ENCODE peak calls at places on chromosomes 5 and 9, in five cellular contexts. G is HepG2, I is endothelial cell of umbilical vein, M is A549, F is breast epithelium. V is an unnamed sample.

GRCh38 chr9:22052376-22052945 is 43.4 kb upstream of the CDKN2B start:
- DNase-seq in F (no peak), G (peak), M (no peak), I (peak), V (no peak)

GRCh38 chr9:109556061-109556460 is 58.0 kb upstream of the PTPN3 start:
- DNase-seq in G (no peak), F (no peak), M (no peak), I (no peak), V (no peak)

GRCh38 chr5:1387876-1388275 is 43.0 kb upstream of the CLPTM1L start:
- DNase-seq in I (no peak), F (no peak), M (no peak), G (no peak), V (no peak)

GRCh38 chr9:131854906-131855504 is 115.1 kb upstream of the RAPGEF1 start:
- DNase-seq in M (no peak), I (no peak), F (no peak), G (no peak), V (no peak)

GRCh38 chr9:6415266-6415665 is 2.3 kb downstream of the UHRF2 start:
- DNase-seq in I (no peak), F (no peak), M (no peak), G (no peak), V (peak)

GRCh38 chr5:131139321-131139720 is 25.7 kb downstream of the HINT1 start:
- DNase-seq in G (no peak), F (no peak), I (no peak), M (no peak), V (no peak)

GRCh38 chr5:160075073-160075472 is 44.2 kb downstream of the PWWP2A start:
- DNase-seq in I (no peak), F (no peak), G (no peak), M (no peak), V (no peak)

GRCh38 chr9:18786196-18786595 is 246.8 kb downstream of the SAXO1 start:
- DNase-seq in F (no peak), M (no peak), G (no peak), I (no peak), V (no peak)

GRCh38 chr9:126514037-126514821 is 99.5 kb upstream of the LMX1B start:
- DNase-seq in G (no peak), I (peak), F (no peak), M (peak), V (peak)

GRCh38 chr9:136623849-136624183 is 38.9 kb upstream of the EGFL7 start:
- DNase-seq in M (no peak), G (no peak), I (no peak), F (no peak), V (no peak)

GRCh38 chr5:149559712-149560111 is 8.5 kb upstream of the CSNK1A1 start:
- DNase-seq in I (no peak), M (no peak), F (no peak), G (no peak), V (no peak)

GRCh38 chr5:107472620-107473064 is 198.1 kb downstream of the EFNA5 start:
- DNase-seq in M (no peak), I (no peak), G (no peak), F (no peak), V (no peak)

GRCh38 chr5:74639538-74640449 is 734 bp downstream of the ENC1 start:
- DNase-seq in M (no peak), G (no peak), I (peak), F (peak), V (peak)

GRCh38 chr9:98429613-98430012 is 174.2 kb upstream of the TBC1D2 start:
- DNase-seq in I (no peak), F (no peak), M (no peak), G (no peak), V (no peak)

GRCh38 chr5:112570708-112571448 is 151.8 kb upstream of the EPB41L4A start:
- DNase-seq in I (no peak), G (no peak), M (no peak), F (no peak), V (peak)

GRCh38 chr9:72322259-72322658 is 42.7 kb downstream of the ZFAND5 start:
- DNase-seq in M (no peak), I (no peak), F (no peak), G (no peak), V (no peak)

GRCh38 chr9:126114409-126114760 is 212.2 kb upstream of the MVB12B start:
- DNase-seq in M (no peak), G (no peak), F (no peak), I (no peak), V (no peak)

GRCh38 chr9:106085479-106085878 is 391.1 kb downstream of the TMEM38B start:
- DNase-seq in F (no peak), G (no peak), I (no peak), M (no peak), V (no peak)

GRCh38 chr5:112109331-112109993 is 309.6 kb downstream of the EPB41L4A start:
- DNase-seq in M (no peak), G (no peak), I (no peak), F (no peak), V (no peak)

GRCh38 chr5:88889165-88890069 is 6.4 kb upstream of the MEF2C start:
- DNase-seq in F (no peak), G (no peak), I (peak), M (no peak), V (peak)

GRCh38 chr5:80688648-80689420 is 34.1 kb upstream of the DHFR start:
- DNase-seq in F (no peak), M (no peak), G (no peak), I (no peak), V (no peak)

GRCh38 chr9:7067169-7067568 is 309.4 kb downstream of the KDM4C start:
- DNase-seq in I (no peak), F (no peak), G (no peak), M (no peak), V (peak)

GRCh38 chr5:173645437-173645807 is 29.0 kb upstream of the BOD1 start:
- DNase-seq in F (no peak), I (no peak), M (no peak), G (peak), V (no peak)

GRCh38 chr5:60586307-60586901 is 113.6 kb downstream of the DEPDC1B start:
- DNase-seq in I (peak), F (no peak), G (peak), M (no peak), V (no peak)

GRCh38 chr5:2747372-2748179 is 3.9 kb downstream of the IRX2 start:
- DNase-seq in I (no peak), M (no peak), F (no peak), G (no peak), V (no peak)

GRCh38 chr5:28117273-28118065 is 1079.1 kb upstream of the CDH9 start:
- DNase-seq in G (no peak), F (no peak), I (no peak), M (no peak), V (no peak)

GRCh38 chr5:16931334-16932110 is 4.6 kb downstream of the MYO10 start:
- DNase-seq in I (peak), G (no peak), F (no peak), M (no peak), V (no peak)

GRCh38 chr5:22926574-22926973 is 73.4 kb upstream of the CDH12 start:
- DNase-seq in F (no peak), M (no peak), I (no peak), G (no peak), V (no peak)

GRCh38 chr9:4118666-4119065 is 181.2 kb downstream of the GLIS3 start:
- DNase-seq in G (no peak), I (no peak), M (no peak), F (no peak), V (no peak)

GRCh38 chr5:175508896-175509295 is 30.5 kb downstream of the SFXN1 start:
- DNase-seq in M (no peak), I (no peak), G (peak), F (no peak), V (no peak)

GRCh38 chr5:13339022-13339421 is 605.5 kb downstream of the DNAH5 start:
- DNase-seq in G (no peak), I (no peak), F (no peak), M (no peak), V (no peak)

GRCh38 chr5:32254987-32255900 is 57.5 kb downstream of the MTMR12 start:
- DNase-seq in I (no peak), G (no peak), M (no peak), F (peak), V (no peak)

GRCh38 chr5:10565785-10566506 is 2.1 kb downstream of the ANKRD33B start:
- DNase-seq in G (no peak), I (no peak), M (no peak), F (no peak), V (peak)

GRCh38 chr5:178449163-178450060 is 140.8 kb downstream of the COL23A1 start:
- DNase-seq in M (no peak), G (no peak), F (no peak), I (peak), V (peak)

GRCh38 chr5:163756170-163756569 is 250.8 kb downstream of the MAT2B start:
- DNase-seq in F (no peak), M (no peak), G (no peak), I (no peak), V (no peak)

GRCh38 chr9:70587143-70587710 is 172.8 kb upstream of the KLF9 start:
- DNase-seq in F (no peak), I (peak), G (no peak), M (no peak), V (no peak)

GRCh38 chr5:119355636-119356383 is at the start of gene TNFAIP8:
- DNase-seq in F (peak), I (peak), G (peak), M (no peak), V (peak)

GRCh38 chr9:89351584-89351983 is 33.3 kb downstream of the SECISBP2 start:
- DNase-seq in G (no peak), F (no peak), I (no peak), M (no peak), V (no peak)

GRCh38 chr9:127765418-127765817 is 13.0 kb downstream of the SH2D3C start:
- DNase-seq in G (no peak), I (no peak), M (no peak), F (no peak), V (no peak)

GRCh38 chr5:111163000-111163399 is 61.2 kb upstream of the CAMK4 start:
- DNase-seq in I (no peak), G (no peak), F (no peak), M (no peak), V (no peak)

DNA sequence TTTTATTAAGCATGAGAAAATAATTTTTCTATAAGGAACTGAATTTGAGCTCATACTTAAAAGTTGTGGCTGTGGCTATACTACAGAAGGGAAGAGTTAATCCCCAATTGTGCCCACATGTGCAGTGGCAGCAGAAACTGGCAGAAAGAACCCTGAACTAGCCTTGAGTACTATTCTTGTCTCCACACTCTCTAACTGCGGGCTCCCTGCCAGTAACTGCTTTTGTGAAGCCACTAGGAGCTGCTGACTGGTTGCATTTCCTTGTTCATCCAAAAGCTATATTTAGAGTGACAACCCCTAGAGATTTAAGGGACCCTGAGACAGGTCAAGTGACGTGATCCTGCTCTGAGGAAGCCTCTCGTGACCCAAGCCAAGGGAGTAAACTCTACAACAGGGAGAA is 238.6 kb downstream of the ELAVL2 start:
- DNase-seq in G (no peak), F (peak), M (no peak), I (no peak), V (no peak)
- TF ChIP-seq POLR2A in G (no peak), F (no peak), M (no peak), I (no peak), V (no peak)

GRCh38 chr9:134325096-134325812 is 1.0 kb upstream of the RXRA start:
- DNase-seq in I (peak), F (peak), M (peak), G (no peak), V (peak)

GRCh38 chr9:134324359-134325095 is 1.7 kb upstream of the RXRA start:
- DNase-seq in M (no peak), I (no peak), F (no peak), G (no peak), V (peak)

GRCh38 chr9:134327671-134328231 is 1.5 kb downstream of the RXRA start:
- DNase-seq in F (no peak), M (no peak), I (no peak), G (no peak), V (no peak)

GRCh38 chr9:134326754-134327526 is 685 bp downstream of the RXRA start:
- DNase-seq in F (no peak), M (peak), G (no peak), I (peak), V (peak)

DNA sequence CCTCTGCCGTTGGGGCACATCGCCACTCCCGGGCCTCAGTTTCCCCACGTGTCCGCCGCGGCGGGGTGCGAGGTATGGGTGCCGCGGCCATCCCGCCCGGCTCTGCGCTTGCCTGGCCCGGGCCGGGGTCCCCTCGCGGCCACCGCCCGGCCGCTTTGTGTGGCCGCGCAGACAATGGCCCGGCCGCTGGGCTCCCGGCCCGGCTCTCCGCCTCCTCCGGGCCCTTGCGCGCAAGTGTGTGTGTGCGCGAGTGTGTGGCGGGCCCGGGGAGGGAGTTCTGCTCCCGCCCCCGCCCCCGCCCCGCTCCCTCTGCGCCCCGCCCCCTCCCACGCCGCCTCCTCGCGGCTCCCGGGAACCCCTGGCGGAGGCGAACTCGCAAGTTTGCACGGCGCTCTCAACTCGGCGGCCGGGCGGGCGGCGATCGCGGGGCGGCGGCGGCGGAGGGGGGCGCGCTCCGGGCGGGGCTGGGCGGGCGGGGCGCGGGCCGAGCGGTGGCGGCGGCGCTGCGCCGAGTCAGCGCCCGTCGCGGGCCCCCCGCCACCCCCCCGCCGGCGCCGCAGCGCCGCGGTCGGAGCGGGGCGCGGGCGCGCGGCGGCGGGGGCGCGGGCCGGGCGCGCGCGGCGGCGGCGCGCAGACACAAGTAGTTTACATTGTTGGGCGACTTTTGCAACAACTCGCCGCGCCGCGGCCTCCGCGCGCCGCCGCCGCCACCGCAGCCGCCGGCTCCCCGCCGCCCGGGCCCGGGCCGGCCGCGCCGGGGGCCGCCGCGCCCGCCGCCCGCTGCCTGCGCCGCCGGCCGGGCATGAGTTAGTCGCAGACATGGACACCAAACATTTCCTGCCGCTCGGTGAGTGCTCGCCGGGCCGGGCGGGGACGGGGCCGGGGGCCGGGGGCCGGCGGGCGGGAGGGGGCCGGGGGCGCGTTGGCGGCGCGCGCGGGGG is at the start of gene RXRA:
- DNase-seq in M (peak), I (peak), G (peak), F (peak), V (peak)
- TF ChIP-seq POLR2A in M (peak), I (peak), G (peak), F (no peak), V (peak)

GRCh38 chr5:176547811-176548210 is 1.3 kb upstream of the CDHR2 start:
- DNase-seq in F (no peak), G (peak), M (no peak), I (no peak), V (no peak)

GRCh38 chr5:176548967-176549444 is at the start of gene CDHR2:
- DNase-seq in F (no peak), G (peak), M (no peak), I (no peak), V (no peak)

GRCh38 chr5:176543428-176544182 is 5.5 kb upstream of the CDHR2 start:
- DNase-seq in M (peak), F (peak), I (no peak), G (no peak), V (peak)

GRCh38 chr5:176545388-176545736 is 3.8 kb upstream of the CDHR2 start:
- DNase-seq in F (no peak), G (no peak), M (no peak), I (no peak), V (no peak)

GRCh38 chr5:176545737-176546509 is 3.2 kb upstream of the CDHR2 start:
- DNase-seq in I (no peak), G (peak), F (no peak), M (no peak), V (no peak)
- TF ChIP-seq POLR2A in I (no peak), G (no peak), F (no peak), M (no peak), V (no peak)

GRCh38 chr9:120877276-120878034 is 467 bp upstream of the PHF19 start:
- DNase-seq in M (peak), F (no peak), G (peak), I (peak), V (peak)
- TF ChIP-seq POLR2A in M (peak), F (no peak), G (peak), I (no peak), V (peak)

GRCh38 chr9:38417003-38417965 is 7.0 kb downstream of the IGFBPL1 start:
- DNase-seq in G (peak), M (peak), F (no peak), I (peak), V (peak)
- TF ChIP-seq POLR2A in G (no peak), M (no peak), F (no peak), I (no peak), V (no peak)

DNA sequence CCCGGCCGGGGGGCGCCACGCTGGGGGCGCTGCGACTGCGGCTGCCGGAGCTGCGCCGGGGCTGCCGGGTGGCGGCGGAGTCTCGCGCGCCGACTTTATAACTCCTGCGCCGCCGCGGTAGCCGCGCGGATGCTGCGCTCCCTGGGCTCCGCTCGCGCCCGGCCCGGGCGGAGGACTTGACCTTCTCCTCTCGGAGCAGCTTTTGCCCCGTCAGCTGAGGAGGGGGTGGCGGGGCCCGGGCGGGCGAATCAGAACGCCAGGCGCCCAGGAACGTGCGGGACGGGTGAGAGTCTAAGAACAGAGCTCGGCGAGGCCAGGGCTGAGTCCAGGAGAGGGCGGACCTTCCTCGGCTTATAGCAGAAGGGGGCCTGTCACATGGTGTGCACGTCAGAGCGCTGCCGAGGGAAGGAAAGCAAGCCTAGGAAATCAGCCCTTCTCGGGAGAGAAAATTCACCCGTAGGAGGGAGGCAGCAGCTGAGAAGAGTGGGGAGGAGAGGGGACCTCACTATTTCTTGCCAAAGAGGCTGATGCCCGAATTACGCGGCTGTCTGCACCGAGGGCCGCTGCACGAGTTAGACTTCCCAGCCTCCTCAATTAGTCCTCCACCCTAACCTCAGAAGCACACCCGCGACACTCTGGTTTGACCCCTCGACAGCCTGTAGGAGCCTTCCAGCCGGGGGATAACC is at the start of gene FOXD1:
- DNase-seq in M (peak), F (no peak), G (peak), I (peak), V (peak)
- TF ChIP-seq POLR2A in M (peak), F (no peak), G (no peak), I (no peak), V (no peak)